ENCODE peak calls at places on chromosomes 13 and 19, in four cellular contexts. V is HepG2, W is K562, J is GM12878. I is an unnamed sample.

GRCh38 chr13:109369357-109370052 is 416.9 kb downstream of the IRS2 start:
- DNase-seq in V (no peak), W (no peak), J (no peak), I (peak)

GRCh38 chr19:51708811-51709210 is 15.0 kb downstream of the HAS1 start:
- DNase-seq in V (no peak), W (no peak), J (no peak), I (no peak)

GRCh38 chr13:33560722-33561121 is 257.2 kb upstream of the RFC3 start:
- DNase-seq in V (no peak), W (no peak), J (no peak), I (no peak)

GRCh38 chr13:75181906-75182305 is 300.1 kb downstream of the TBC1D4 start:
- DNase-seq in V (no peak), W (no peak), J (no peak), I (no peak)

GRCh38 chr19:9970481-9970880 is 34.2 kb upstream of the OLFM2 start:
- DNase-seq in V (no peak), W (no peak), J (no peak), I (no peak)

GRCh38 chr19:18674616-18675015 is 8.9 kb upstream of the CRTC1 start:
- DNase-seq in V (no peak), W (no peak), J (no peak), I (peak)

GRCh38 chr13:40672310-40673060 is 6.0 kb upstream of the FOXO1 start:
- DNase-seq in V (peak), W (peak), J (no peak), I (peak)

GRCh38 chr13:103282571-103283450 is 216.6 kb upstream of the SLC10A2 start:
- DNase-seq in V (no peak), W (no peak), J (no peak), I (no peak)

GRCh38 chr13:113972451-113973217 is 1.2 kb downstream of the C13orf46 start:
- DNase-seq in V (no peak), W (no peak), J (no peak), I (no peak)

GRCh38 chr19:17259934-17260333 is 4.6 kb downstream of the USHBP1 start:
- DNase-seq in V (no peak), W (no peak), J (no peak), I (no peak)

GRCh38 chr19:1113986-1114483 is 10.2 kb downstream of the GPX4 start:
- DNase-seq in V (no peak), W (no peak), J (no peak), I (no peak)

GRCh38 chr19:46015080-46015960 is 7.5 kb downstream of the PGLYRP1 start:
- DNase-seq in V (no peak), W (peak), J (no peak), I (peak)

GRCh38 chr13:28650284-28650683 is 8.6 kb upstream of the POMP start:
- DNase-seq in V (no peak), W (no peak), J (no peak), I (no peak)

GRCh38 chr19:43651758-43652545 is 12.3 kb upstream of the CADM4 start:
- DNase-seq in V (peak), W (peak), J (no peak), I (peak)

GRCh38 chr13:23289917-23290357 is 109.2 kb downstream of the SGCG start:
- DNase-seq in V (no peak), W (no peak), J (no peak), I (peak)

GRCh38 chr19:55451522-55452380 is 8.7 kb upstream of the SHISA7 start:
- DNase-seq in V (no peak), W (peak), J (no peak), I (peak)

GRCh38 chr19:49362048-49362925 is at the start of gene TEAD2:
- DNase-seq in V (peak), W (peak), J (no peak), I (peak)

GRCh38 chr13:50712469-50712868 is 131.0 kb downstream of the DLEU7 start:
- DNase-seq in V (no peak), W (no peak), J (no peak), I (no peak)

GRCh38 chr13:41296879-41297646 is 14.0 kb upstream of the NAA16 start:
- DNase-seq in V (no peak), W (no peak), J (no peak), I (no peak)

GRCh38 chr19:38304866-38305429 is 897 bp downstream of the C19orf33 start:
- DNase-seq in V (peak), W (peak), J (no peak), I (peak)
- TF ChIP-seq EP300 in V (no peak), W (peak), J (no peak), I (no peak)

DNA sequence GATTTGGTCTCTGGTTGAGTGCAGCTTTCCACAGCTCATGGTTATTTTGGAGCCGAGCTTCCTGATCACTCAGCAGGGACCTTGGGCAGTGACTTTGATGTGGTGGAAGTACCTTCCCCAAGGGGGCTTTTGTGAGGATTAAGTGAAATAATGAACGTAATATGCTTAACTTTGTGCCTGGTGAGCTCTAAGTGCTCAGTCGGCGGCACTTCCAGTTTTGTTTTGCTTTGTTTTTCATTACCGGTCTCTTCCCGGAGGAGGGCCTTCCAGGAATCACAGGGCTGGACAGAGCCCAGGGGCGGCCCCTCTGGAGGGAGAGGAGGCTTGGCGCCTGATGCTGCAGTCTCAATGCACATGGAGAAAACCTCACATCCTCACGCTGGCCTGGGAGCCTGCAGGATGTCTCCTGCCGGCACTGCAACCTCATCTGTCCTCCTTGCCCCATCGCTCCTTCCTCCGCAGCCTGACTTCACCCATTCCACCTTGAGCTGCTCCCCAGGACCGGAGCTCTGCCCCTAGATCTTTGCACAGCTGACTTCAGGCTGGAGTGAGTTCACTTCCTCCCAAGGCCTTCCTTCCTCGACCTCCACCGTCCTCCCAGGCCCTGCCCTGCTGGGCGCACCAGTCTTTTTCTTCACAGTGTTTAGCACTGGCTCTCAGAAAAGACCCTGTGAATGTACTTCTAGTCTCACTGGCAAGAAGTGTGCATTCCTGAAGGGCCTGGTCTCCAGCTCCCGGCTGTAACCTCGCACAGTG is 1.6 kb downstream of the PLEKHF1 start:
- DNase-seq in V (peak), W (no peak), J (no peak), I (no peak)
- TF ChIP-seq NFIC in V (no peak), W (no peak), J (no peak), I (no peak)

GRCh38 chr19:5896365-5897076 is 7.1 kb downstream of the NDUFA11 start:
- DNase-seq in V (no peak), W (no peak), J (no peak), I (no peak)
- TF ChIP-seq EP300 in V (no peak), W (no peak), J (no peak), I (no peak)

GRCh38 chr13:93730780-93731179 is 504.2 kb downstream of the GPC6 start:
- DNase-seq in V (no peak), W (no peak), J (no peak), I (no peak)
- TF ChIP-seq NFIC in V (no peak), W (no peak), J (no peak), I (no peak)

GRCh38 chr13:110525328-110526319 is 35.9 kb downstream of the RAB20 start:
- DNase-seq in V (no peak), W (no peak), J (peak), I (no peak)
- TF ChIP-seq EP300 in V (no peak), W (no peak), J (peak), I (no peak)

GRCh38 chr19:3114811-3115210 is 20.6 kb downstream of the GNA11 start:
- DNase-seq in V (no peak), W (no peak), J (no peak), I (no peak)

GRCh38 chr19:3115411-3115810 is 20.4 kb upstream of the GNA15 start:
- DNase-seq in V (no peak), W (no peak), J (no peak), I (no peak)

GRCh38 chr19:3115916-3116602 is 19.8 kb upstream of the GNA15 start:
- DNase-seq in V (no peak), W (no peak), J (no peak), I (no peak)

GRCh38 chr19:3117746-3118145 is 18.1 kb upstream of the GNA15 start:
- DNase-seq in V (no peak), W (no peak), J (no peak), I (no peak)

DNA sequence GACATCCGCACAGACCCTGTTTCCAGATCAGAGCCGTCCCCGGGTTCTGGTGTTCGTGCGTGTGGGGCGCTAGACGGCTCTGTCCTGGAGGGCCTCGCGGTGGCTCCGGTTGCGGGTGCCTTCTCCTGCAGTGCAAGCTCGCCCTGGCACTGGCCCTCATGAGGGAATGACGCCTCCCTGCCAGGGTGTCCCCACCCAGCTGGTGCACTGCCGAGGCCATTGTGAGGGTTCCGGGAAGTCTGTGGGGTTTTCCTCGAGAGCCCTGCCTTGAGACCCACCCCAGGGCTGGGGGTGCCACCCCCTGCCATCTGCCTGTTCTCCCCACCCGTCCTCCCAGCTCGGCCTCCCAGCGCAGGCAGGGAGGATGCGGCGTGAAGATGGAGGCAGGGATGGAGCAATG is 19.2 kb upstream of the GNA15 start:
- DNase-seq in V (no peak), W (no peak), J (no peak), I (no peak)
- TF ChIP-seq NFIC in V (no peak), W (no peak), J (no peak), I (no peak)

I was measured in SK-N-SH.